ENCODE peak calls at places on chromosomes 4 and X, in eight cellular contexts. L is ACHN; Q is bronchial epithelial cell; I is activated CD8-positive, alpha-beta memory T cell treated with anti-CD3 and anti-CD28 coated beads for 4 hours; W is cardiac muscle cell; X is NCI-H146; R is AG09319; C is KG1. F is an unnamed sample.
A peak's percentile ranks its signal among the peaks of the same experiment; 100 is the strongest.

GRCh38 chrX:2691543-2692220 is 587 bp downstream of the CD99 start:
- DNase-seq in L (no peak), Q (no peak), I (no peak), W (peak; percentile 62), X (no peak), R (no peak), C (no peak), F (no peak)

GRCh38 chrX:153818571-153819397 is 11.6 kb downstream of the PDZD4 start:
- DNase-seq in L (peak; percentile 2), Q (no peak), I (no peak), W (peak; percentile 12), X (peak; percentile 50), R (no peak), C (no peak), F (peak; percentile 82)

GRCh38 chr4:137180349-137180748 is 351.9 kb downstream of the PCDH18 start:
- DNase-seq in L (no peak), Q (no peak), I (no peak), W (peak; percentile 12), X (no peak), R (no peak), C (no peak), F (peak; percentile 70)

GRCh38 chr4:157014621-157015591 is 43.3 kb upstream of the PDGFC start:
- DNase-seq in L (peak; percentile 87), Q (peak; percentile 45), I (no peak), W (peak; percentile 92), X (no peak), R (peak; percentile 42), C (no peak), F (peak; percentile 55)

GRCh38 chrX:69951756-69952155 is 98.0 kb downstream of the AWAT2 start:
- DNase-seq in L (no peak), Q (no peak), I (no peak), W (peak; percentile 69), X (no peak), R (no peak), C (no peak), F (no peak)

GRCh38 chrX:30913556-30913955 is 24.5 kb upstream of the TAB3 start:
- DNase-seq in L (no peak), Q (no peak), I (no peak), W (no peak), X (no peak), R (no peak), C (no peak), F (no peak)

GRCh38 chrX:132023896-132024386 is 839 bp downstream of the STK26 start:
- DNase-seq in L (peak; percentile 28), Q (peak; percentile 30), I (no peak), W (no peak), X (no peak), R (no peak), C (no peak), F (no peak)

GRCh38 chr4:152437561-152437960 is 98.3 kb downstream of the FBXW7 start:
- DNase-seq in L (no peak), Q (no peak), I (no peak), W (no peak), X (no peak), R (no peak), C (no peak), F (no peak)

GRCh38 chr4:101954975-101955678 is 164.6 kb downstream of the BANK1 start:
- DNase-seq in L (peak; percentile 39), Q (no peak), I (no peak), W (no peak), X (no peak), R (no peak), C (no peak), F (no peak)

GRCh38 chrX:111100191-111100590 is 4.2 kb downstream of the PAK3 start:
- DNase-seq in L (peak; percentile 24), Q (peak; percentile 39), I (no peak), W (peak; percentile 46), X (peak; percentile 35), R (no peak), C (no peak), F (peak; percentile 86)

GRCh38 chr4:172892300-172892699 is 276.3 kb upstream of the GALNT7 start:
- DNase-seq in L (peak; percentile 26), Q (peak; percentile 45), I (no peak), W (no peak), X (no peak), R (no peak), C (no peak), F (peak; percentile 72)

GRCh38 chr4:121256887-121257426 is 92.8 kb upstream of the TNIP3 start:
- DNase-seq in L (no peak), Q (peak; percentile 14), I (no peak), W (no peak), X (no peak), R (no peak), C (no peak), F (no peak)

GRCh38 chr4:36385951-36386561 is 104.6 kb downstream of the DTHD1 start:
- DNase-seq in L (no peak), Q (no peak), I (peak; percentile 25), W (no peak), X (no peak), R (no peak), C (peak; percentile 51), F (no peak)

GRCh38 chr4:28772066-28772465 is 1911.4 kb downstream of the STIM2 start:
- DNase-seq in L (peak; percentile 63), Q (peak; percentile 49), I (no peak), W (peak; percentile 44), X (no peak), R (no peak), C (no peak), F (no peak)

GRCh38 chr4:4914059-4914820 is 54.8 kb downstream of the MSX1 start:
- DNase-seq in L (no peak), Q (peak; percentile 83), I (no peak), W (peak; percentile 14), X (no peak), R (no peak), C (no peak), F (no peak)

GRCh38 chr4:158964114-158964727 is 138.7 kb upstream of the RAPGEF2 start:
- DNase-seq in L (no peak), Q (no peak), I (no peak), W (no peak), X (no peak), R (no peak), C (no peak), F (no peak)

GRCh38 chr4:78426972-78427371 is 124.6 kb upstream of the ANXA3 start:
- DNase-seq in L (peak; percentile 46), Q (no peak), I (no peak), W (no peak), X (no peak), R (no peak), C (no peak), F (no peak)

GRCh38 chr4:150874386-150875226 is 140.5 kb downstream of the LRBA start:
- DNase-seq in L (peak; percentile 78), Q (no peak), I (no peak), W (peak; percentile 57), X (peak; percentile 3), R (no peak), C (no peak), F (no peak)

GRCh38 chrX:112834976-112835375 is 5.7 kb downstream of the AMOT start:
- DNase-seq in L (no peak), Q (no peak), I (no peak), W (no peak), X (peak; percentile 28), R (no peak), C (no peak), F (no peak)

GRCh38 chr4:76194325-76194724 is 19.3 kb downstream of the SCARB2 start:
- DNase-seq in L (peak; percentile 19), Q (peak; percentile 99), I (no peak), W (peak; percentile 97), X (no peak), R (peak; percentile 70), C (no peak), F (no peak)

GRCh38 chrX:108186811-108187210 is 95.2 kb downstream of the ATG4A start:
- DNase-seq in L (peak; percentile 56), Q (peak; percentile 89), I (no peak), W (peak; percentile 60), X (no peak), R (peak; percentile 16), C (no peak), F (no peak)

GRCh38 chrX:103310592-103311400 is at the start of gene BEX2:
- DNase-seq in L (peak; percentile 64), Q (peak; percentile 61), I (peak; percentile 70), W (peak; percentile 35), X (peak; percentile 86), R (no peak), C (no peak), F (peak; percentile 98)

GRCh38 chr4:142408003-142408441 is 438.1 kb downstream of the INPP4B start:
- DNase-seq in L (peak; percentile 9), Q (peak; percentile 99), I (no peak), W (peak; percentile 58), X (no peak), R (no peak), C (no peak), F (no peak)

GRCh38 chrX:51608766-51609165 is 9.9 kb downstream of the CENPVL3 start:
- DNase-seq in L (no peak), Q (no peak), I (no peak), W (peak; percentile 10), X (no peak), R (no peak), C (no peak), F (no peak)

GRCh38 chr4:156594619-156595018 is 377.0 kb downstream of the PDGFC start:
- DNase-seq in L (no peak), Q (peak; percentile 50), I (no peak), W (peak; percentile 33), X (no peak), R (no peak), C (no peak), F (no peak)

GRCh38 chrX:24493740-24494543 is 28.9 kb downstream of the PDK3 start:
- DNase-seq in L (no peak), Q (peak; percentile 33), I (no peak), W (no peak), X (no peak), R (no peak), C (no peak), F (peak; percentile 67)

GRCh38 chr4:2186133-2186864 is 55.6 kb downstream of the HAUS3 start:
- DNase-seq in L (peak; percentile 22), Q (peak; percentile 61), I (no peak), W (peak; percentile 63), X (peak; percentile 60), R (no peak), C (no peak), F (peak; percentile 83)

GRCh38 chr4:8290701-8290970 is 21.1 kb downstream of the HTRA3 start:
- DNase-seq in L (no peak), Q (no peak), I (no peak), W (no peak), X (no peak), R (no peak), C (no peak), F (peak; percentile 30)

GRCh38 chr4:84472154-84472553 is 26.9 kb downstream of the NKX6-1 start:
- DNase-seq in L (no peak), Q (no peak), I (no peak), W (no peak), X (no peak), R (no peak), C (no peak), F (no peak)

GRCh38 chr4:15240764-15241163 is 187.1 kb upstream of the C1QTNF7 start:
- DNase-seq in L (no peak), Q (peak; percentile 72), I (no peak), W (peak; percentile 46), X (no peak), R (no peak), C (no peak), F (no peak)

GRCh38 chr4:26804451-26804850 is 56.2 kb upstream of the STIM2 start:
- DNase-seq in L (no peak), Q (no peak), I (no peak), W (no peak), X (no peak), R (no peak), C (no peak), F (no peak)

GRCh38 chr4:126890994-126891393 is 741.8 kb upstream of the INTU start:
- DNase-seq in L (no peak), Q (no peak), I (no peak), W (peak; percentile 5), X (no peak), R (no peak), C (no peak), F (peak; percentile 53)

GRCh38 chr4:1807258-1807777 is 14.2 kb downstream of the FGFR3 start:
- DNase-seq in L (no peak), Q (no peak), I (no peak), W (no peak), X (no peak), R (no peak), C (no peak), F (no peak)